ENCODE peak calls at places on chromosomes 6 and 20, in seven cellular contexts. H is psoas muscle; W is stomach; T is CD8-positive, alpha-beta memory T cell; N is AG10803; K is choroid plexus epithelial cell; M is Karpas-422. P is an unnamed sample.

GRCh38 chr20:40663991-40664880 is 24.8 kb downstream of the MAFB start:
- DNase-seq in N (no peak), W (no peak), T (no peak), M (no peak), H (no peak), K (no peak), P (no peak)

GRCh38 chr20:37943501-37944455 is 40.9 kb downstream of the VSTM2L start:
- DNase-seq in H (no peak), M (no peak), K (no peak), T (no peak), W (peak), N (no peak), P (no peak)

GRCh38 chr6:107800564-107801164 is 23.4 kb downstream of the SCML4 start:
- DNase-seq in M (no peak), N (no peak), W (no peak), H (no peak), K (peak), T (no peak), P (no peak)

GRCh38 chr20:51860015-51860882 is 57.9 kb upstream of the SALL4 start:
- DNase-seq in W (no peak), H (no peak), M (no peak), N (peak), K (peak), T (no peak), P (peak)

GRCh38 chr6:33632603-33633039 is 11.5 kb downstream of the ITPR3 start:
- DNase-seq in H (peak), K (peak), M (peak), T (peak), W (peak), N (no peak), P (no peak)

GRCh38 chr6:5520796-5521195 is 259.5 kb downstream of the FARS2 start:
- DNase-seq in N (no peak), W (no peak), M (no peak), K (no peak), H (no peak), T (no peak), P (no peak)

GRCh38 chr6:105952762-105953700 is 133.1 kb upstream of the PRDM1 start:
- DNase-seq in W (no peak), M (no peak), K (no peak), N (no peak), T (no peak), H (no peak), P (no peak)

GRCh38 chr6:56399672-56400263 is 152.4 kb upstream of the COL21A1 start:
- DNase-seq in T (no peak), K (no peak), H (no peak), N (no peak), M (no peak), W (no peak), P (no peak)

GRCh38 chr6:164106345-164106769 is 691.8 kb downstream of the QKI start:
- DNase-seq in W (no peak), T (no peak), H (peak), K (peak), M (peak), N (no peak), P (no peak)

GRCh38 chr6:89505847-89506246 is 72.9 kb downstream of the ANKRD6 start:
- DNase-seq in H (no peak), W (no peak), M (no peak), N (no peak), K (no peak), T (no peak), P (no peak)

GRCh38 chr6:126175251-126175650 is 164.7 kb upstream of the CENPW start:
- DNase-seq in K (no peak), H (no peak), M (no peak), W (no peak), T (no peak), N (no peak), P (no peak)

GRCh38 chr6:89887452-89888137 is 6.7 kb upstream of the GJA10 start:
- DNase-seq in M (peak), N (no peak), K (peak), H (no peak), W (no peak), T (peak), P (peak)

GRCh38 chr6:92688328-92688727 is 731.0 kb downstream of the EPHA7 start:
- DNase-seq in M (no peak), K (no peak), N (no peak), W (no peak), T (no peak), H (no peak), P (peak)

GRCh38 chr20:1626528-1627192 is 6.9 kb upstream of the SIRPB1 start:
- DNase-seq in W (no peak), N (no peak), K (no peak), H (no peak), M (no peak), T (no peak), P (no peak)

GRCh38 chr20:45450097-45450818 is 19.3 kb upstream of the WFDC2 start:
- DNase-seq in K (peak), W (no peak), M (peak), H (no peak), T (peak), N (peak), P (peak)

GRCh38 chr6:52570291-52570700 is 6.6 kb downstream of the TRAM2 start:
- DNase-seq in M (no peak), H (no peak), K (no peak), W (no peak), T (no peak), N (peak), P (peak)

GRCh38 chr6:78308025-78308424 is 559.3 kb upstream of the IRAK1BP1 start:
- DNase-seq in M (no peak), K (peak), N (no peak), T (no peak), H (no peak), W (no peak), P (peak)

GRCh38 chr6:136037246-136037884 is 185.9 kb downstream of the PDE7B start:
- DNase-seq in H (no peak), W (no peak), K (peak), M (no peak), N (peak), T (no peak), P (no peak)

GRCh38 chr6:3696525-3696924 is 55.0 kb downstream of the PXDC1 start:
- DNase-seq in W (no peak), T (no peak), M (no peak), H (peak), K (peak), N (peak), P (peak)

GRCh38 chr6:73152998-73153757 is 72.1 kb downstream of the KHDC1L start:
- DNase-seq in K (peak), H (no peak), W (no peak), T (no peak), N (peak), M (no peak), P (no peak)

GRCh38 chr6:118808794-118809668 is 84.9 kb upstream of the ASF1A start:
- DNase-seq in K (no peak), H (no peak), T (peak), W (no peak), M (peak), N (no peak), P (no peak)

GRCh38 chr20:14303106-14303505 is 34.3 kb downstream of the FLRT3 start:
- DNase-seq in M (no peak), N (no peak), K (no peak), W (no peak), T (no peak), H (no peak), P (no peak)

GRCh38 chr6:12493446-12493845 is 203.3 kb downstream of the EDN1 start:
- DNase-seq in W (no peak), N (no peak), M (no peak), T (no peak), H (no peak), K (no peak), P (no peak)

GRCh38 chr6:13508711-13509705 is 21.6 kb upstream of the GFOD1 start:
- DNase-seq in H (no peak), W (no peak), K (peak), M (no peak), N (peak), T (no peak), P (no peak)

GRCh38 chr20:24502184-24502583 is 32.8 kb downstream of the SYNDIG1 start:
- DNase-seq in W (no peak), N (peak), H (no peak), T (no peak), K (peak), M (no peak), P (peak)

GRCh38 chr6:103715269-103715668 is 1144.5 kb downstream of the HACE1 start:
- DNase-seq in K (no peak), W (no peak), N (no peak), M (no peak), T (no peak), H (no peak), P (no peak)

GRCh38 chr6:144805049-144805448 is 519.9 kb downstream of the UTRN start:
- DNase-seq in N (no peak), T (no peak), M (no peak), H (no peak), K (no peak), W (no peak), P (no peak)

GRCh38 chr6:13380761-13381160 is 52.4 kb upstream of the TBC1D7 start:
- DNase-seq in M (no peak), T (no peak), K (no peak), H (no peak), N (no peak), W (no peak), P (no peak)

GRCh38 chr20:20366551-20366895 is 1.4 kb upstream of the INSM1 start:
- DNase-seq in H (no peak), T (no peak), N (no peak), K (no peak), M (no peak), W (no peak), P (no peak)

GRCh38 chr6:47715782-47716181 is 17.4 kb downstream of the ADGRF4 start:
- DNase-seq in M (no peak), N (no peak), H (no peak), K (no peak), T (no peak), W (no peak), P (no peak)

GRCh38 chr20:58867211-58867610 is 14.7 kb downstream of the GNAS start:
- DNase-seq in W (no peak), K (no peak), T (no peak), M (no peak), N (peak), H (no peak), P (peak)

GRCh38 chr6:11025094-11025493 is 19.0 kb downstream of the ELOVL2 start:
- DNase-seq in N (no peak), M (no peak), K (no peak), W (no peak), H (no peak), T (no peak), P (no peak)
- H3K4me3 ChIP-seq in N (no peak), M (no peak), K (no peak), W (no peak), H (no peak), T (no peak), P (no peak)

GRCh38 chr6:27334141-27334540 is 22.1 kb upstream of the POM121L2 start:
- DNase-seq in N (no peak), M (no peak), K (no peak), T (no peak), H (no peak), W (no peak), P (no peak)
- H3K4me3 ChIP-seq in N (no peak), M (no peak), K (no peak), T (no peak), H (no peak), W (no peak), P (no peak)

GRCh38 chr6:49564552-49564951 is 14.1 kb downstream of the C6orf141 start:
- DNase-seq in H (no peak), N (no peak), W (no peak), M (no peak), K (no peak), T (no peak), P (no peak)

GRCh38 chr6:49563006-49563886 is 12.8 kb downstream of the C6orf141 start:
- DNase-seq in T (no peak), M (no peak), H (no peak), W (no peak), K (peak), N (no peak), P (no peak)

GRCh38 chr6:49570474-49571079 is 20.1 kb downstream of the C6orf141 start:
- DNase-seq in H (no peak), W (no peak), T (no peak), K (peak), N (no peak), M (no peak), P (peak)

GRCh38 chr6:49565261-49565660 is 14.8 kb downstream of the C6orf141 start:
- DNase-seq in T (no peak), K (no peak), N (no peak), W (no peak), M (no peak), H (no peak), P (no peak)

GRCh38 chr6:49565855-49566254 is 15.4 kb downstream of the C6orf141 start:
- DNase-seq in K (peak), H (no peak), M (no peak), W (no peak), T (no peak), N (no peak), P (no peak)
- H3K4me3 ChIP-seq in K (no peak), H (no peak), M (no peak), W (no peak), T (no peak), N (no peak), P (no peak)

GRCh38 chr6:138690975-138691594 is 82.5 kb upstream of the CCDC28A start:
- DNase-seq in H (no peak), M (no peak), N (no peak), K (no peak), W (no peak), T (no peak), P (no peak)
- H3K4me3 ChIP-seq in H (peak), M (no peak), N (peak), K (peak), W (peak), T (no peak), P (peak)